ENCODE peak calls at places on chromosome 22, in four cellular contexts. I is tibial artery, K is heart right ventricle, W is GM10248. J is an unnamed sample.

GRCh38 chr22:16960884-16961249 is 47.2 kb downstream of the GAB4 start:
- DNase-seq in K (no peak), I (no peak), W (peak), J (no peak)

GRCh38 chr22:35140879-35141745 is 75.2 kb downstream of the ISX start:
- DNase-seq in K (no peak), I (no peak), W (peak), J (peak)

GRCh38 chr22:42655693-42656092 is 6.5 kb upstream of the CYB5R3 start:
- DNase-seq in K (no peak), I (no peak), W (peak), J (peak)

GRCh38 chr22:41478473-41478872 is 9.6 kb downstream of the ACO2 start:
- DNase-seq in K (no peak), W (no peak), I (no peak), J (no peak)

GRCh38 chr22:48353116-48353947 is 1474.3 kb downstream of the BRD1 start:
- DNase-seq in I (no peak), K (no peak), W (no peak), J (no peak)

GRCh38 chr22:41250127-41250526 is 9.4 kb upstream of the CHADL start:
- DNase-seq in I (no peak), W (no peak), K (no peak), J (no peak)

GRCh38 chr22:29093501-29093921 is 20.7 kb downstream of the KREMEN1 start:
- DNase-seq in K (peak), I (no peak), W (no peak), J (no peak)

GRCh38 chr22:32971252-32971651 is 86.9 kb downstream of the SYN3 start:
- DNase-seq in I (no peak), W (no peak), K (no peak), J (no peak)

GRCh38 chr22:24305260-24305692 is 34.6 kb downstream of the SPECC1L start:
- DNase-seq in K (no peak), I (no peak), W (no peak), J (no peak)

GRCh38 chr22:16827506-16827905 is 2.3 kb upstream of the XKR3 start:
- DNase-seq in I (no peak), W (no peak), K (no peak), J (no peak)

GRCh38 chr22:19673660-19674059 is 40.6 kb upstream of the SEPTIN5 start:
- DNase-seq in K (no peak), W (no peak), I (no peak), J (no peak)

GRCh38 chr22:38260760-38261477 is 11.9 kb downstream of the TMEM184B start:
- DNase-seq in W (no peak), K (no peak), I (no peak), J (no peak)

GRCh38 chr22:21051145-21051835 is 5.5 kb downstream of the LRRC74B start:
- DNase-seq in W (no peak), K (no peak), I (no peak), J (peak)

GRCh38 chr22:42906605-42907338 is 49.7 kb upstream of the ARFGAP3 start:
- DNase-seq in K (peak), W (no peak), I (peak), J (no peak)

GRCh38 chr22:45645526-45646414 is 25.9 kb upstream of the ATXN10 start:
- DNase-seq in K (peak), W (peak), I (peak), J (peak)

GRCh38 chr22:43449205-43449830 is 37.5 kb downstream of the MPPED1 start:
- DNase-seq in I (no peak), K (no peak), W (no peak), J (no peak)

GRCh38 chr22:40153186-40153585 is 24.5 kb upstream of the TNRC6B start:
- DNase-seq in K (no peak), W (no peak), I (no peak), J (no peak)

DNA sequence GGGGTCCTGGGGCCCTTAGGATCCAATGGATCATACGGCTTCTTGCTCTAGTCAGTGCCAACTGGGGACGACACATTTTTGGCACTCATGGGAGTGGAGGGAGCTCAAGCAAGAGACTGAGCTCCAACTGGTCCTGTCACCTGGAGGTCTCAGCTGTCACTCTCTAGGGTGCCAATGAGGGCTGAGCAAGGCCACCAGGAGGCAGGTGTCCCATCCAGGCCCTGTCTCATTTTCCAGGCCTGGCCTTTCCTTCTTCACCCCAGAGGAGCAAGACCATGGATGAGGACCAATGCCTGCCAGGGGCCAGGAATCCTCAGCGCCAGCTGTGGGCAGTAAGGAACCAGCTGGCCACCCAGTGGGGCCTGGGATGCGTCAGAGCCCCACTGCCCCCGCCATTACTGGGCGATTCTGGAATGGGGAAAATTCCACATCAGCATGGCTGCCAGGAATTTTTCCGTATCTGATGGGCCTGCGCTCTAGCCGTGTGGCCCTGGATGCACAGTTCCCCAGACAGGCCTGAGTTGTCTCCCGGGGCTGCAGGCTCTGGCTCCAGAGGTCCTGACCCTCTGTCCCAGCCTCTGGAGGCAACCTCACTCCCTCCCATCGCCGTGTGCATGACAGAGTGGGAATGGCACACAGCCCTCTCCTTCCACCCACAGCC is 676 bp upstream of the GAL3ST1 start:
- DNase-seq in W (no peak), I (peak), K (peak), J (no peak)
- TF ChIP-seq CTCF in W (no peak), I (no peak), K (no peak), J (no peak)

GRCh38 chr22:37030560-37031281 is 11.2 kb downstream of the MPST start:
- DNase-seq in I (no peak), W (no peak), K (no peak), J (no peak)
- TF ChIP-seq CTCF in I (no peak), W (no peak), K (no peak), J (no peak)

GRCh38 chr22:25694167-25694907 is 47.7 kb upstream of the MYO18B start:
- DNase-seq in W (no peak), K (no peak), I (no peak), J (no peak)

GRCh38 chr22:25689631-25690030 is 52.4 kb upstream of the MYO18B start:
- DNase-seq in W (no peak), I (no peak), K (no peak), J (no peak)

GRCh38 chr22:25692965-25693565 is 48.9 kb upstream of the MYO18B start:
- DNase-seq in W (no peak), K (no peak), I (no peak), J (no peak)

GRCh38 chr22:25690798-25691197 is 51.2 kb upstream of the MYO18B start:
- DNase-seq in K (no peak), I (no peak), W (peak), J (no peak)

GRCh38 chr22:25692392-25692791 is 49.6 kb upstream of the MYO18B start:
- DNase-seq in K (no peak), I (no peak), W (no peak), J (no peak)
- TF ChIP-seq CTCF in K (no peak), I (no peak), W (no peak), J (no peak)

GRCh38 chr22:30947821-30948454 is 20.6 kb downstream of the MORC2 start:
- DNase-seq in I (no peak), W (no peak), K (peak), J (peak)
- TF ChIP-seq CTCF in I (peak), W (peak), K (peak), J (no peak)

DNA sequence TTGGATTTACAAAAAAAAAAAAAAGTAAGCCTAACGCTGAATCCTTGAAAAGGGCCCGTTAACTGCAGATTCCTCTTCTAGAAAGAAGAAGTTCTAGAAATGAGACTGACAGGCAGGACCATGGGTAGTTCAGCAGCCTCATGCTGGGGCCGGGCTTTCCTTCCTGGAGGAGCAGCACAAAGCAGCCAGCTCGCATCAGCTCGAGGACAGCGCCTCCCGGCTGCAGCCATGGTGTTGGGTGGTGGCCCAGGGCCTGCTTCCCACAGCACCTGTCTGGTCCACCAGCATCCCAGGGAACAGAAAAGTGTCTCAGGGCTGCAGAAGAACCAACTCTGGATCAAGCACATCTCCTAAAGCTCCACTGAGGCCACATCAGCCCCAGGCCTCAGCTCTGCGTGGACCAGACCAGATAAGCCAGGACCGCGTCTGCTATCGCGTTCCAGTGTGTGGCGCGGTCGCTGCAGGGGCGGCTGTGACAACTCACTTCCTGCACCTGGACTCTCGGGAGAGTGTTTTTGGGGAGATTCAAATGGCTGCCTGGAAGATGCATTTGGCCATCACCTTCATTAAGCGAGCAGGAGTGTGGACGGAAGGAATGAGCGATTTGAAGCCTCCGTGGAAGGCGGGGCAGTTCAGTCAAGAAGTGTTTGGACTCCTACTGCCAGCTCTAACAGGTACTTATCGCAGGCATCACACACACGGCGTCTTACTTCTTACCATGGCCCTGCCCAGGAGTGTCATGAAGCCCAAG is 53.5 kb downstream of the MYH9 start:
- DNase-seq in K (no peak), W (no peak), I (peak), J (no peak)
- TF ChIP-seq CTCF in K (peak), W (peak), I (no peak), J (no peak)

GRCh38 chr22:44491666-44492405 is 6.2 kb downstream of the RTL6 start:
- DNase-seq in K (no peak), W (no peak), I (no peak), J (no peak)

GRCh38 chr22:44489026-44489425 is 9.0 kb downstream of the RTL6 start:
- DNase-seq in K (no peak), I (no peak), W (no peak), J (no peak)

GRCh38 chr22:44486538-44486937 is 11.5 kb downstream of the RTL6 start:
- DNase-seq in W (no peak), K (peak), I (no peak), J (no peak)

GRCh38 chr22:44488354-44488753 is 9.7 kb downstream of the RTL6 start:
- DNase-seq in I (no peak), W (no peak), K (no peak), J (no peak)

DNA sequence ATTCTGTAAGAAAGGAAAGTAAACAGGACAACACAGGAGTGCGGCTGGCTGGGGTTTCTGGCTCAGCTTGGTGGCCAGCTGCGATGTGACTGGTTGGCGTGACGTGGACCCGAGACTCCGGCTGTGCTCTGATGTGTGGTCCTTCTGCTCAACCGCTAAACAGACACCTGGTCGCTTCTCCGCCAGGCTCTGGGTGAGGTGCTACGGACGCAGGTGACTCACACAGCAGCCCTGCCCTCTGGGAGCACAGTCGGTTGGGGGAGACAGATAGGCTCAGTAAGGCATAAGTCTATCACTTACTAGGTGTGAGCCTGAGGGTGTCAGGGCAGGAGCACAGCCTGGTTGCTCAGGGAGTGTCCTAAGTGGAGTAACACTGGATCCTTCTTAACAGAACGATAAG is 8.2 kb downstream of the RTL6 start:
- DNase-seq in W (no peak), I (no peak), K (no peak), J (no peak)
- TF ChIP-seq CTCF in W (no peak), I (no peak), K (no peak), J (no peak)

DNA sequence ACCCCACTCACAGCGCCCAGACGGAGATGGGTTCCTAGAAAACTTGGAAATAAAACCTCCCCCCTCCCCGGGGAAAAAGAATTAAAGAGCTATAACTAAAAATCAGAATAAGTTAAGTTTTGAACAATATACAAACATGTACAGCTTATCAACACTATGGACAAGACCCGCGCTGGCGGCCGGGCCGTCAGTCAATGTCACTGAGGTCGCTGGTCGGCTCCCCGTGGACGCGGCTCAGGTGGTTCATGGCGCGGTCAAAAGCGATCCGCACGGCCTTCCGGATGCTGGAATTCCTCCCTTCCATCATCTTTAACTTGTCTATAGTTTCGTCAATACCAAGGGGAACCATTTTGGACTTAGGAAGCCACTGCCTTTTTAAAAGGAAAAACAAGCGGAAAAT is 53.6 kb downstream of the BRD1 start:
- DNase-seq in W (no peak), I (no peak), K (no peak), J (no peak)
- TF ChIP-seq CTCF in W (no peak), I (no peak), K (no peak), J (no peak)

GRCh38 chr22:23243859-23244689 is 63.8 kb downstream of the BCR start:
- DNase-seq in I (no peak), K (no peak), W (no peak), J (no peak)
- TF ChIP-seq CTCF in I (no peak), K (no peak), W (no peak), J (no peak)

GRCh38 chr22:46806789-46807188 is 44.3 kb downstream of the TBC1D22A start:
- DNase-seq in K (no peak), W (no peak), I (peak), J (no peak)
- TF ChIP-seq CTCF in K (no peak), W (no peak), I (no peak), J (no peak)

J was measured in GM13976.